ENCODE peak calls at places on chromosomes 2 and 18, in four cellular contexts. X, T, C and Y are unnamed samples.

GRCh38 chr2:14235667-14236066 is 396.9 kb upstream of the LRATD1 start:
- DNase-seq in X (no peak), T (no peak), C (no peak), Y (no peak)

GRCh38 chr2:42959148-42959992 is 167.0 kb upstream of the HAAO start:
- DNase-seq in X (no peak), T (peak), C (no peak), Y (no peak)

GRCh38 chr2:27191107-27191829 is 20.6 kb upstream of the ATRAID start:
- DNase-seq in X (no peak), T (peak), C (peak), Y (peak)

GRCh38 chr2:196453613-196454047 is 185.9 kb upstream of the CCDC150 start:
- DNase-seq in X (peak), T (peak), C (peak), Y (peak)

GRCh38 chr2:168212866-168213265 is 34.5 kb downstream of the STK39 start:
- DNase-seq in X (no peak), T (no peak), C (no peak), Y (no peak)

GRCh38 chr2:135762530-135762929 is 20.9 kb downstream of the UBXN4 start:
- DNase-seq in X (no peak), T (no peak), C (no peak), Y (no peak)

GRCh38 chr2:164143183-164143930 is 407.5 kb upstream of the FIGN start:
- DNase-seq in X (no peak), T (no peak), C (no peak), Y (no peak)

GRCh38 chr2:202071107-202071506 is 1.9 kb upstream of the KIAA2012 start:
- DNase-seq in X (no peak), T (no peak), C (no peak), Y (no peak)

GRCh38 chr2:219752731-219753130 is 125.3 kb downstream of the SLC4A3 start:
- DNase-seq in X (no peak), T (no peak), C (no peak), Y (no peak)

GRCh38 chr2:54613794-54614257 is 109.6 kb upstream of the EML6 start:
- DNase-seq in X (no peak), T (no peak), C (no peak), Y (no peak)

GRCh38 chr2:207405150-207405549 is 124.6 kb upstream of the CREB1 start:
- DNase-seq in X (no peak), T (no peak), C (no peak), Y (no peak)

GRCh38 chr2:96772903-96773675 is 12.4 kb downstream of the CNNM4 start:
- DNase-seq in X (peak), T (no peak), C (no peak), Y (no peak)

GRCh38 chr2:206255003-206255402 is 19.5 kb upstream of the ZDBF2 start:
- DNase-seq in X (no peak), T (no peak), C (no peak), Y (no peak)

GRCh38 chr2:215136669-215137328 is 1.6 kb downstream of the ABCA12 start:
- DNase-seq in X (peak), T (no peak), C (no peak), Y (no peak)

GRCh38 chr2:88016948-88017779 is 817 bp upstream of the RNU2-63P start:
- DNase-seq in X (peak), T (peak), C (peak), Y (peak)
- TF ChIP-seq FOXM1 in X (no peak), T (no peak), C (no peak), Y (no peak)

DNA sequence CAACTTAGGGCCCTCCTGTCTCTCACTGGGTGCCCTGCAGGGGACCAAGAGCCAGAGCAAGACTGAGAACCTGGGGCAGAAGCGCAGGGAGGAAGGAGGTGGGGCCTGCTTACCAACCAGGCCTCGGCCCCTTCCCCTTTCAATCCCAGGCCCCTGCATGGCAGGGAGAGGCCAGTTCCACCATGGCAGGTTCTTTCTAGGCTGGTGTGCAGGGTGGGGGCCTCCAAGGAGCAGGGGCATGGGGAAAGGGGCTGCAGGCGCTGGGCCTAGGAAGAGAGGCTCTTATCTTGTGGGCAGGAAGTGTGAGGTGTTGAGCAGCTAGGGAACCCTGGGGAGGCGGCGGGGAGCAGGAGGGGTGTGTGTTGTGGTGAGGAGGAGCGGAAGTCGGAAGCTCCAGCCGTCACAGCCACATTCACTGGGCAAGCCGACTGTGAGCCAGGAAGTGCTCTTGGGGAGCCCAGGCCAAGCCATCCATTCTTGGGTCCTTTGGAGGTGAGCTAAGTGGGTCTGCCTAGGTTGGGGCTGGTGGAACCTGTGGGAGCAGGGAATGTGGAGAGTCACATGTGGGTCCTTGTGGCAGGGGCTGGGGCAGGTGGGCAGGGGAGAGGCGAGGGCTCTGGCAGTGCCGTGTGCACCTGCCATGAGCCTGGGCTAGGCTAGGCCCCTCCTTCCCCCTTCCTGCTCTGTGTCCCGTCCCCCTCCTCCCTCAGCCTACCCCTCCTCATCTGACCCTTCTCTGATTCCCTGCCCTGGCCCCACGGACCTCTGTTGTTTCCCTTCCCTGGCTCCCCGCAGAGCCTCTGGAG is at the start of gene PSD4:
- DNase-seq in X (peak), T (no peak), C (peak), Y (no peak)
- TF ChIP-seq FOXM1 in X (no peak), T (no peak), C (no peak), Y (no peak)

GRCh38 chr2:129229830-129230441 is 749.5 kb upstream of the RAB6C start:
- DNase-seq in X (no peak), T (no peak), C (no peak), Y (no peak)
- TF ChIP-seq FOXM1 in X (no peak), T (no peak), C (no peak), Y (no peak)

GRCh38 chr2:169775765-169776482 is 22.7 kb upstream of the SSB start:
- DNase-seq in X (no peak), T (no peak), C (no peak), Y (no peak)
- TF ChIP-seq FOXM1 in X (no peak), T (no peak), C (no peak), Y (no peak)

DNA sequence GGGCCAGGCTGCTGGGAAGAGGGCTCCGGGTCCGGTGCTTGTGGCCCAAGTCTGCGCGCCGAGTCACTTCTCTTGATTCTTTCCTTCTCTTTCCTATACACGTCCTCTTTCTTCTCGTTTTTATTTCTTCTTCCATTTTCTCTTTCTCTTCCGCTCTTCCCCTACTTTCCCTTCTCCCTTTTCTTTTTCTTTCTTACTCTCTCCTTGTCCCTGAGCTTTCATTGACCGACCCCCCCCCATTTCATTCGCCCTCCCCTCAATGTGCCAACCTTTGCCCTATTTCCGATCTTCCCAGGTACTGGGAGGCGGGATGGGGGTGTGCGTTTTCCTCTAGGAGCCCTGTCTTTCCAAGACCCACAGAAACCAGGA is 1.8 kb downstream of the ONECUT2 start:
- DNase-seq in X (no peak), T (no peak), C (no peak), Y (no peak)
- TF ChIP-seq FOXM1 in X (no peak), T (no peak), C (no peak), Y (no peak)